ENCODE peak calls at places on chromosomes 1 and 21, in four cellular contexts. E, B, L and Z are unnamed samples.

GRCh38 chr1:218294531-218294930 is 9.4 kb downstream of the RRP15 start:
- DNase-seq in E (no peak), B (no peak), L (no peak), Z (no peak)

GRCh38 chr1:60747321-60747720 is 335.0 kb upstream of the NFIA start:
- DNase-seq in E (no peak), B (no peak), L (no peak), Z (no peak)

GRCh38 chr21:18603246-18603645 is 199.7 kb upstream of the TMPRSS15 start:
- DNase-seq in E (no peak), B (no peak), L (no peak), Z (no peak)

GRCh38 chr1:229170778-229171505 is 100.0 kb upstream of the RAB4A start:
- DNase-seq in E (no peak), B (no peak), L (no peak), Z (no peak)

GRCh38 chr1:10161121-10161520 is 49.2 kb upstream of the KIF1B start:
- DNase-seq in E (no peak), B (no peak), L (no peak), Z (no peak)

GRCh38 chr1:42931911-42932422 is 26.7 kb downstream of the SLC2A1 start:
- DNase-seq in E (peak), B (peak), L (no peak), Z (no peak)

GRCh38 chr1:192809286-192810252 is 730 bp downstream of the RGS2 start:
- DNase-seq in E (peak), B (no peak), L (no peak), Z (peak)

GRCh38 chr21:35583566-35584216 is 476.6 kb downstream of the SETD4 start:
- DNase-seq in E (no peak), B (no peak), L (no peak), Z (no peak)

GRCh38 chr1:228005511-228006033 is 1.2 kb upstream of the WNT3A start:
- DNase-seq in E (no peak), B (no peak), L (no peak), Z (peak)

GRCh38 chr1:112673589-112674439 is 645 bp upstream of the MOV10 start:
- DNase-seq in E (peak), B (no peak), L (peak), Z (peak)

GRCh38 chr1:41802532-41803501 is 115.9 kb downstream of the HIVEP3 start:
- DNase-seq in E (no peak), B (peak), L (no peak), Z (no peak)

DNA sequence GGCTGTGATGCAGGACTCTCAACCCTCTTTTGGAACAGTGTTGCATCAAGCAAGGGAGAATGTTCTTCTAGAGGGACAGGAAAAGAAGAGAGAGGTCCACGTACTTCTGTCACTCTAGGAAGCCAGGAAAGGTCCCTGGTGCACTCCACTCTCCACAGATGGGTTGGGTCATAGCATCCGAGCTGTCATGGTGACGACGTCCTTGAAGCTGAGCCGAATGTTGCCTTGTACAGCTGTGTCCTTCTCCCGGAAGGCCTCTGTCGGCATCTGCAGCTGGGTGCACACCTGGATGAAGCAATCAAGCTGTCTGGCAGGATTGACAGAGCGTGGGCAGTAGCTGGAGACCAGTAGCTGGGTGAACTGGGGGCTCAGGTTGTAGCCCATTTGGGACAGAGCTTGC is 12.5 kb downstream of the MDM4 start:
- DNase-seq in E (no peak), B (no peak), L (no peak), Z (no peak)
- TF ChIP-seq TARDBP in E (no peak), B (no peak), L (no peak), Z (no peak)

DNA sequence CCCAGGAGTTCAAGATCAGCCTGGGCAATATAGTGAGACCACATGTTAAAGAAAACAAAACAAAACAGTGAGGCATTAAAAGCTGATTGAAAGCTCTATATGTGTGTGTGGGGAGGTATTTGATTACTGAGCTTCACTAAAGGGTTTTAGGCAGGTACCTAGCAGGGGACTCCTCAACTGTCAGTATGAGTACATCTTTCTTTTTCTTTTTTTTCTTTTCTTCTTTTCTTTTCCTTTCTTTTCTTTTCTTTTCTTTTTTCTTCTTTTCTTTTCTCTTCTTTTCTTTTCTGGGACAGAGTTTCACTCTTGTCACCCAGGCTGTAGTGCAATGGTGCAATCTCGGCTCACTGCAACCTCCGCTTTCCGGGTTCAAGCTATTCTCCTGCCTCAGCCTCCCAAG is 8.5 kb upstream of the MYCL start:
- DNase-seq in E (no peak), B (no peak), L (no peak), Z (no peak)
- TF ChIP-seq TARDBP in E (no peak), B (no peak), L (no peak), Z (no peak)

GRCh38 chr1:169250022-169250421 is 117.6 kb downstream of the NME7 start:
- DNase-seq in E (no peak), B (no peak), L (no peak), Z (no peak)
- TF ChIP-seq TARDBP in E (no peak), B (no peak), L (no peak), Z (no peak)

DNA sequence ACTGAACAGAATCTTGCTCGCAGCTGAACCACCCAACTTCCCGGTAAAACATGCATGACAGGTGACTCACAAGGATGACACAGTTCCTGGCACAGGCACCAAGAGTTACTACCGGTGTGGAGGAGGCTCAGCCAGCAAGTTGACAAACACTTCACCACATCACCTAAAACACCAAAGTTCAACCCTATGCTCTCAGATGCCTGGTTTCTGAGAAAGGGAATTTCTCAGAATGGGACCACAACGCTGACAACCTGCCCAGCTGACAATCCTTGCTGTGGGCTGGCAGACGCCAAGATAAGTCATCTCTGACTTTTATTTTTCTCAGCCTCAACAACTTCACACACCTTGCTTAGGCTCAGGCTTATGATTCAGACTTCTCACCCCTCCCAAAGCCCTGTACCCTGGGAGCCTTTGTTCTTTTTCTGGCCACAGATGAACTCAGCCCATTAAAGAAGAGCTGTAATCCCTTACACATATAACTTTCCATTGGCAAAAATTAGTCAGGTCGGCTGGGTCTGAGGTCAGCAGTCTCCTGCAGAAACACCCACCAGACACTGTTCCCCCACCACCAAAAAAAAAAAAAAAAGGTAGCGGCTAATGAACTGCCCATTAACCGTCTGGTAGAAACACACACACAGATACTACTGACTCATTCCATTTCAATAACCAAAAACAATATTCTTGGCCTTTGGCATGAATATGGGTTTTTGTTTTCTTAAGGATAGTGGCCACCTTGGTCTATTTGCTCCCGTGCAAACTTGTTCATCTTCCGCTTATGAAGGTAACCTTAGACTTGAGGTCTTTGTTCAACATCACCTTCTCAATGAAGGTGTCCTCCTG is 10.8 kb upstream of the TIAM1 start:
- DNase-seq in E (no peak), B (peak), L (no peak), Z (no peak)
- TF ChIP-seq TARDBP in E (no peak), B (no peak), L (no peak), Z (no peak)